ENCODE peak calls at places on chromosome 7, in eight cellular contexts. A is GM13977; V is lower leg skin; Y is kidney epithelial cell; O is body of pancreas; K is OCI-LY7; R is HL-60; M is CD4-positive, alpha-beta T cell. E is an unnamed sample.

GRCh38 chr7:66697451-66698438 is 42.8 kb upstream of the RABGEF1 start:
- DNase-seq in K (no peak), Y (no peak), A (no peak), O (no peak), R (no peak), M (no peak), V (no peak), E (no peak)

GRCh38 chr7:44217133-44217714 is 16.4 kb downstream of the YKT6 start:
- DNase-seq in R (no peak), K (no peak), A (no peak), M (no peak), Y (no peak), O (no peak), V (no peak), E (no peak)

GRCh38 chr7:44966731-44967538 is 11.9 kb downstream of the MYO1G start:
- DNase-seq in A (no peak), Y (no peak), O (no peak), M (no peak), K (no peak), R (no peak), V (no peak), E (peak)

GRCh38 chr7:13050703-13051102 is 363.3 kb downstream of the ARL4A start:
- DNase-seq in R (no peak), K (no peak), V (no peak), M (no peak), Y (peak), O (no peak), A (no peak), E (no peak)

GRCh38 chr7:16657656-16658279 is 11.8 kb downstream of the BZW2 start:
- DNase-seq in K (no peak), A (no peak), R (peak), Y (no peak), M (no peak), V (no peak), O (peak), E (no peak)

GRCh38 chr7:141864765-141865447 is 23.6 kb upstream of the PRSS37 start:
- DNase-seq in K (no peak), V (no peak), O (no peak), A (no peak), R (peak), M (no peak), Y (peak), E (no peak)

GRCh38 chr7:33261585-33261984 is 132.2 kb downstream of the BBS9 start:
- DNase-seq in O (no peak), V (no peak), A (peak), M (no peak), Y (no peak), K (no peak), R (no peak), E (peak)

GRCh38 chr7:139582671-139583155 is 59.2 kb downstream of the CLEC2L start:
- DNase-seq in Y (no peak), M (no peak), A (no peak), O (no peak), K (no peak), R (no peak), V (no peak), E (peak)

GRCh38 chr7:29363636-29364425 is 169.3 kb downstream of the CHN2 start:
- DNase-seq in K (no peak), V (no peak), O (no peak), R (no peak), A (no peak), M (no peak), Y (no peak), E (no peak)

GRCh38 chr7:18974803-18975202 is 142.6 kb downstream of the TWIST1 start:
- DNase-seq in V (no peak), Y (no peak), R (no peak), K (no peak), M (no peak), A (no peak), O (no peak), E (no peak)

GRCh38 chr7:2680792-2681490 is 7.1 kb upstream of the AMZ1 start:
- DNase-seq in O (peak), V (peak), M (peak), K (peak), R (peak), A (peak), Y (no peak), E (peak)

GRCh38 chr7:23332881-23333612 is 33.9 kb downstream of the MALSU1 start:
- DNase-seq in Y (no peak), A (no peak), K (no peak), V (no peak), O (peak), R (no peak), M (no peak), E (no peak)

GRCh38 chr7:157266272-157266671 is 70.5 kb upstream of the DNAJB6 start:
- DNase-seq in M (no peak), V (no peak), A (no peak), O (no peak), Y (no peak), K (no peak), R (no peak), E (no peak)

GRCh38 chr7:117312593-117312992 is 10.3 kb downstream of the WNT2 start:
- DNase-seq in R (no peak), V (no peak), M (no peak), Y (no peak), K (no peak), A (no peak), O (no peak), E (no peak)

GRCh38 chr7:29858080-29858951 is 52.0 kb downstream of the WIPF3 start:
- DNase-seq in Y (no peak), O (no peak), M (no peak), R (no peak), A (no peak), V (no peak), K (no peak), E (no peak)

GRCh38 chr7:36338256-36338655 is 51.4 kb upstream of the ANLN start:
- DNase-seq in V (no peak), M (no peak), K (no peak), O (no peak), R (no peak), Y (no peak), A (no peak), E (no peak)

GRCh38 chr7:36522453-36523007 is 132.9 kb downstream of the ANLN start:
- DNase-seq in M (no peak), V (peak), Y (no peak), R (no peak), O (no peak), K (no peak), A (no peak), E (no peak)

GRCh38 chr7:132412435-132412834 is 163.8 kb downstream of the PLXNA4 start:
- DNase-seq in M (no peak), O (no peak), A (no peak), R (no peak), V (no peak), K (no peak), Y (no peak), E (no peak)

GRCh38 chr7:35593896-35594295 is 101.0 kb downstream of the HERPUD2 start:
- DNase-seq in M (no peak), Y (no peak), A (no peak), K (peak), R (no peak), V (no peak), O (no peak), E (peak)

GRCh38 chr7:28774529-28775057 is 183.5 kb downstream of the TRIL start:
- DNase-seq in A (no peak), R (no peak), M (no peak), V (no peak), Y (no peak), K (no peak), O (no peak), E (no peak)

GRCh38 chr7:101321491-101322401 is at the start of gene IFT22:
- DNase-seq in V (peak), R (peak), M (peak), K (peak), A (peak), O (peak), Y (peak), E (peak)

GRCh38 chr7:142556745-142557144 is 192.5 kb upstream of the PRSS1 start:
- DNase-seq in Y (peak), K (no peak), O (peak), V (peak), A (no peak), M (no peak), R (peak), E (peak)

GRCh38 chr7:12757443-12757842 is 70.0 kb downstream of the ARL4A start:
- DNase-seq in Y (no peak), M (no peak), O (no peak), A (no peak), R (no peak), V (no peak), K (no peak), E (no peak)

GRCh38 chr7:17769918-17770317 is 170.4 kb downstream of the SNX13 start:
- DNase-seq in V (peak), M (peak), O (peak), K (peak), Y (peak), A (peak), R (peak), E (peak)

GRCh38 chr7:12518920-12519681 is 51.4 kb upstream of the SCIN start:
- DNase-seq in V (no peak), A (no peak), O (no peak), K (no peak), M (no peak), R (peak), Y (no peak), E (no peak)

GRCh38 chr7:32145911-32146310 is 75.7 kb upstream of the PDE1C start:
- DNase-seq in M (no peak), V (no peak), O (no peak), R (no peak), A (no peak), Y (no peak), K (no peak), E (no peak)

GRCh38 chr7:32142649-32143048 is 72.4 kb upstream of the PDE1C start:
- DNase-seq in M (no peak), Y (no peak), O (no peak), R (no peak), K (no peak), V (no peak), A (no peak), E (no peak)

GRCh38 chr7:32143271-32143670 is 73.1 kb upstream of the PDE1C start:
- DNase-seq in A (no peak), R (no peak), M (no peak), Y (no peak), O (no peak), V (no peak), K (no peak), E (no peak)

GRCh38 chr7:32140540-32140939 is 70.3 kb upstream of the PDE1C start:
- DNase-seq in V (no peak), Y (no peak), A (no peak), M (no peak), R (no peak), K (no peak), O (no peak), E (no peak)
- TF ChIP-seq CTCF in V (no peak), Y (peak), A (no peak), M (no peak), R (no peak), K (no peak), O (no peak), E (no peak)

GRCh38 chr7:80732635-80733034 is 94.2 kb downstream of the CD36 start:
- DNase-seq in O (no peak), K (peak), R (no peak), M (no peak), V (no peak), Y (no peak), A (no peak), E (no peak)
- TF ChIP-seq CTCF in O (no peak), K (peak), R (no peak), M (no peak), V (no peak), Y (peak), A (peak), E (no peak)

GRCh38 chr7:136214356-136214755 is 237.2 kb upstream of the MTPN start:
- DNase-seq in V (no peak), Y (no peak), A (no peak), R (no peak), K (no peak), M (no peak), O (no peak), E (no peak)
- TF ChIP-seq CTCF in V (no peak), Y (no peak), A (no peak), R (no peak), K (peak), M (no peak), O (no peak), E (no peak)

DNA sequence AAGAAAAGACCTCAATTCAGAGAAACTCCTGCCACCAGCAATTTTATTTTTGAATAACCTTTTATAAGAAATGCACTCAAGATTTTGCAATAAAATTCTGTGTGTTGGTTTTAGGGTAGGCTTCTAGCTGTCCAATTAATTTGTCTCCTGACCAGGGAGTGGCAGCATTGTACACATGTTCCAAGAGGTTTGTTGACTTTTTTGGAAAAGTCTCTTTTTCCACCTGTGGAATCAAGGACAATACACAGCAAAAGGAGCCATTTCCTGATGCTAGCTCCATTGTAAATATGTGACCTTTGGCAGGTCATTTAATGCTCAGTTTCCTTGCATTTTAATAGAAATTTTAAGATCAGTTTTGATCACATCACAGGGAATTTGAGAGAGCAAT is 1.8 kb downstream of the GIMAP5 start:
- DNase-seq in M (no peak), K (no peak), O (peak), V (no peak), A (no peak), R (no peak), Y (no peak), E (no peak)
- TF ChIP-seq CTCF in M (no peak), K (peak), O (peak), V (no peak), A (no peak), R (no peak), Y (no peak), E (peak)

DNA sequence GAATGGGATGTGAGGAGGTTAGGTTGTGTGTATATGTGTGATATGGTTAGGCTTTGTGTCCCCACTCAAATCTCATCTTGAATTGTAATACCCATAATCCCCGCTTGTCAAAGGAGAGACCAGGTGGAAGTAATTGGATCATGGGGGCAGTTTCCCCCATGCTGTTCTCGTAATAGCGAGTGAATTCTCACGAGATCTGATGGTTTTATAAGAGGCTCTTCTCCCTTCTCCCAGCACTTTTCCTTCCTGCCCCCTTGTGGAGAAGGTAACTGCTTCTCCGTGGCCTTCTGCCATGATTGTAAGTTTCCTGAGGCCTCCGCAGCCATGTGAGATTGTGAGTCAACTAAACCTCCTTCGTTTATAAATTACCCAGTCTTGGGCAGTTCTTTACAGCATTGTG is 47.3 kb downstream of the NPVF start:
- DNase-seq in V (no peak), Y (no peak), R (no peak), A (no peak), K (no peak), O (no peak), M (no peak), E (no peak)
- TF ChIP-seq CTCF in V (no peak), Y (no peak), R (no peak), A (no peak), K (no peak), O (no peak), M (no peak), E (no peak)

GRCh38 chr7:22302951-22303423 is 54.0 kb downstream of the RAPGEF5 start:
- DNase-seq in M (no peak), O (no peak), A (no peak), K (no peak), R (no peak), V (no peak), Y (no peak), E (no peak)

GRCh38 chr7:22300839-22301238 is 56.1 kb downstream of the RAPGEF5 start:
- DNase-seq in Y (no peak), R (no peak), A (no peak), V (no peak), K (no peak), M (no peak), O (peak), E (no peak)

GRCh38 chr7:22301790-22302189 is 55.2 kb downstream of the RAPGEF5 start:
- DNase-seq in A (no peak), V (no peak), R (no peak), Y (no peak), O (peak), M (no peak), K (no peak), E (no peak)

GRCh38 chr7:22305706-22306105 is 51.2 kb downstream of the RAPGEF5 start:
- DNase-seq in R (no peak), V (no peak), M (no peak), O (no peak), K (no peak), A (no peak), Y (no peak), E (no peak)

GRCh38 chr7:22302193-22302592 is 54.8 kb downstream of the RAPGEF5 start:
- DNase-seq in V (no peak), M (no peak), A (no peak), Y (no peak), R (no peak), K (no peak), O (peak), E (no peak)
- TF ChIP-seq CTCF in V (no peak), M (no peak), A (no peak), Y (no peak), R (no peak), K (no peak), O (no peak), E (no peak)

DNA sequence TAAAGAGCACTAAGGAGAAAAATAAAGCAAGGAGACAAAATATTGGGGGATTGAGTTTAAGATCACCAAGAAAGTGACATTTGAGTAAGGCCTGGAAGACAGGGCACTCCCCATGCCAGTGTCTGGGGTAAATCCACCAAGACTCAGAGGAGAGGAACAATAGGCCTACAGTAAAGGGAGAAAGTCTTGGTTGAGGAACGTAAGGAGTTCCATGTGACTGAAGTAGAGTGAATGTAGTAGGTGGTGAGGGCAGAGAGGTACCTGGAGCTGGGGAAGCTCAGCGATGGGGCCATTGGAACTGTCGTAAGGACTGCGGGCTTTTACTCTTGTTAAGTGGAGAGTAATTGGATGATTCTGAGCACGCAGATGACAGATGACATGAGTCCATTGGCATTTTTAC is 69.4 kb downstream of the CPED1 start:
- DNase-seq in A (no peak), R (no peak), O (no peak), M (no peak), K (no peak), Y (no peak), V (no peak), E (no peak)
- TF ChIP-seq CTCF in A (no peak), R (no peak), O (no peak), M (no peak), K (no peak), Y (no peak), V (no peak), E (no peak)

E was measured in activated CD8-positive, alpha-beta T cell treated with anti-CD3 and anti-CD28 coated beads for 36 hours.